ENCODE peak calls at places on chromosomes 6 and 20, in eight cellular contexts. S is mucosa of descending colon, A is OCI-LY7, R is spleen, Z is uterus, F is Peyer's patch, I is transverse colon, B is heart right ventricle. Y is an unnamed sample. For H3K4me1 and H3K9me3, the result is how much of the 10 kb centered on the place peaks cover.

GRCh38 chr6:151805286-151805840 is 2.1 kb upstream of the ESR1 start:
- DNase-seq in S (no peak), A (no peak), R (no peak), Z (peak), F (no peak), I (no peak), B (peak), Y (no peak)

GRCh38 chr6:90537027-90537426 is 49.8 kb downstream of the MAP3K7 start:
- DNase-seq in S (no peak), A (no peak), R (no peak), Z (no peak), F (no peak), I (no peak), B (no peak), Y (no peak)

GRCh38 chr20:51876511-51876910 is 74.2 kb upstream of the SALL4 start:
- DNase-seq in S (no peak), A (no peak), R (no peak), Z (no peak), F (no peak), I (no peak), B (no peak), Y (no peak)

GRCh38 chr6:24492475-24492874 is 2.3 kb upstream of the ALDH5A1 start:
- DNase-seq in S (peak), A (peak), R (no peak), Z (no peak), F (no peak), I (peak), B (no peak), Y (no peak)

GRCh38 chr6:153328194-153328593 is 197.1 kb upstream of the RGS17 start:
- DNase-seq in S (no peak), A (no peak), R (no peak), Z (no peak), F (no peak), I (no peak), B (no peak), Y (no peak)

GRCh38 chr6:100260584-100260983 is 204.1 kb downstream of the SIM1 start:
- DNase-seq in S (no peak), A (no peak), R (no peak), Z (no peak), F (no peak), I (no peak), B (no peak), Y (no peak)

GRCh38 chr6:170454512-170455285 is 98.4 kb downstream of the PSMB1 start:
- DNase-seq in S (no peak), A (no peak), R (peak), Z (no peak), F (no peak), I (no peak), B (peak), Y (no peak)

GRCh38 chr20:50197463-50197862 is 6.8 kb downstream of the CEBPB start:
- DNase-seq in S (no peak), A (no peak), R (no peak), Z (no peak), F (no peak), I (no peak), B (no peak), Y (no peak)

GRCh38 chr20:41308726-41309413 is 8.7 kb downstream of the ZHX3 start:
- DNase-seq in S (no peak), A (no peak), R (no peak), Z (no peak), F (no peak), I (no peak), B (no peak), Y (no peak)

GRCh38 chr6:129183681-129184216 is 300.8 kb downstream of the LAMA2 start:
- DNase-seq in S (no peak), A (no peak), R (no peak), Z (no peak), F (no peak), I (no peak), B (no peak), Y (no peak)

GRCh38 chr20:13765299-13765698 is 19.4 kb downstream of the ESF1 start:
- DNase-seq in S (no peak), A (no peak), R (no peak), Z (no peak), F (no peak), I (no peak), B (no peak), Y (no peak)

GRCh38 chr6:112153926-112154621 is 66.7 kb downstream of the FAM229B start:
- DNase-seq in S (no peak), A (no peak), R (no peak), Z (no peak), F (no peak), I (no peak), B (no peak), Y (no peak)

GRCh38 chr20:63114693-63115069 is 101.2 kb downstream of the YTHDF1 start:
- DNase-seq in S (peak), A (no peak), R (peak), Z (no peak), F (no peak), I (no peak), B (peak), Y (no peak)
- H3K4me1 ChIP-seq in S (under half), A (under half), R (under half), Z (under half), F (under half), I (under half), B (under half), Y (under half)

GRCh38 chr20:64766-65322 is 22.6 kb upstream of the DEFB125 start:
- DNase-seq in S (no peak), A (no peak), R (no peak), Z (no peak), F (no peak), I (no peak), B (no peak), Y (no peak)
- H3K9me3 ChIP-seq in S (under half), A (under half), R (under half), Z (under half), F (under half), I (under half), B (under half), Y (under half)

DNA sequence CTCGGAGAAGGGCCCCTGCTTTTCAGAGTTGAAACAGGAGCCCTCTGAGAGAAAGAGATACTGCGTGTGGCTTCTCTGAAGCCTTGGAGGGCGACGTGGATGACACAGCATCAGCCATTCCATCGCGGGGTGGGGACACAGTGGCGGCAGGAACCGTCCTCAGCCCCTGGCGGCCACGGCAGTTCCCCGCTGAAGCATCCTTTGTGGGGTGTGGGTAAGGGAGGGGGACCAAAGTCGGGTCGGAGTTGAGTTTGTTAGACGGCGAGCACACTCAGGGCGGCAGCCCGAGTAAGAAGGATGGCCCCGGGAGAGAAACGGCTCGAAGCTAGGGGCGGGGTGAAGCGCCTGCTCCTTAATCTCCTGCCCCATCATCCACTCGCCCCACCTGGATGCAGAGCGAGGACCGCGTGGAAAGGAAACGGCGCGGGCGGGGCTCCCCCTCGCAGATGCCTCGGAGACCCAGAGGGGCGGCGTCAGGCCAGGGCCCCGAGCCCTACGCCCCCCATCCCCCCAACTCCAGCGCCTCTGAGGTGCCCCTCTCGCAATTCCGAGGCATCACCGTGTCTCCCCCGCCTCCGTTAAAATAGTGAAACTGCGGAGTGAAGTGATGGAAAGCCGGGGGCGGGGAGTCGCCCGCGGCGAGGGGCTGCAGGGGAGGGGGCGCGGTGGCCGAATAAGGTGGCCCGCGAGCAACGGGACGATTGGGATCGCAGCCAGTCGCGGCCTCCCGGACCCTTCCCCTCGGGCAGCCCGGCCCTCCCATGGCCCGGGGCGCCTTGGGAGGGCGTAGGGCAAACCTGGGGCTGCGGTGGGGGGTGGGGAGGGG is 796 bp upstream of the RREB1 start:
- DNase-seq in S (peak), A (peak), R (peak), Z (peak), F (peak), I (peak), B (peak), Y (peak)
- TF ChIP-seq CTCF in S (no peak), A (no peak), R (peak), Z (peak), F (peak), I (peak), B (peak), Y (peak)

GRCh38 chr6:116374586-116374985 is 3.8 kb downstream of the DSE start:
- DNase-seq in S (no peak), A (no peak), R (no peak), Z (no peak), F (no peak), I (no peak), B (no peak), Y (no peak)
- H3K4me1 ChIP-seq in S (under half), A (under half), R (under half), Z (under half), F (under half), I (under half), B (under half), Y (under half)

GRCh38 chr6:22383016-22383415 is 86.2 kb upstream of the PRL start:
- DNase-seq in S (no peak), A (no peak), R (no peak), Z (no peak), F (no peak), I (no peak), B (no peak), Y (no peak)

GRCh38 chr6:22380236-22380635 is 83.4 kb upstream of the PRL start:
- DNase-seq in S (no peak), A (no peak), R (no peak), Z (no peak), F (no peak), I (no peak), B (no peak), Y (no peak)

GRCh38 chr6:22381810-22382512 is 85.1 kb upstream of the PRL start:
- DNase-seq in S (no peak), A (no peak), R (no peak), Z (no peak), F (no peak), I (no peak), B (no peak), Y (no peak)
- H3K9me3 ChIP-seq in S (under half), A (under half), R (under half), Z (under half), F (under half), I (under half), B (under half), Y (under half)

GRCh38 chr6:46486186-46486585 is 5.1 kb downstream of the RCAN2 start:
- DNase-seq in S (no peak), A (no peak), R (no peak), Z (no peak), F (no peak), I (no peak), B (no peak), Y (no peak)

GRCh38 chr6:46491201-46491788 is at the start of gene RCAN2:
- DNase-seq in S (peak), A (peak), R (peak), Z (peak), F (peak), I (peak), B (peak), Y (no peak)

GRCh38 chr6:46491789-46492547 is 719 bp upstream of the RCAN2 start:
- DNase-seq in S (peak), A (peak), R (peak), Z (peak), F (peak), I (peak), B (peak), Y (no peak)

DNA sequence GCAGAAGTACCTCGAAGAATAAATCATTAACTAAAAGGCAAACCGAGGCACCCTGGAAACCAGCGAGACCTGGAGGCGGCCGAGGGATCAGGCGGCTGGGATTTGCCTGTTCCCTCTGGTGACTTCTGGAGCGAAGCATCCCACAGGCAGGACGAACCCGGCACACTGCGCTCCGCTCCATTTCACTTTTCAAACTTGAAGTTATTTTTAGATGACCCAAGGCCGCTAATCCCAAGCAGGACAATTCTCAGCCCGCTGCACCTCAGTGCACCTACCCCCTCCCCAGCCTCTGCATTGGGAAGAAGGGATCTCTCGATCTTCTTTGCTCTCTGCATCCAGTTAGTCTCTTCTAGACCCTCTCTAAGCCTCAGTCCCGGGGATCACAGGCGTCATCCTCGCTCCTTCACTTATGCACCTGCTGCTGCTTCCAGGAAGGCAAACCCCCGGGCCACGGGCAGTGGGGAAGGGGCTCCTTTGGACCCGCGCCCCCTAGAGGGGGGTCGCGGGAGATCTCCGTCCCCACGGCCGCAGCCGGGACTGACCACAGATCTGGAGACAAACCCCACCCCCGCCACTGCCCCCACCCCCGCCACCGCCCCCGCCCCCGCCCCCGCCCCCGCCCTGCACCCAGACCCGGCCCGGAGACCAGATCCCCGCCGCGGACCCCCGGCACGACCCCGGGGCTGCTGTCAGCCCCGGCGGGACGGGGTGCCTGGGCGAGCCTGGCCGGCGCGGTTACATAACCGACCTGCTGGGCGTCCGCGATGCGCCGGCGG is 636 bp downstream of the RCAN2 start:
- DNase-seq in S (peak), A (peak), R (peak), Z (peak), F (no peak), I (peak), B (peak), Y (no peak)
- TF ChIP-seq CTCF in S (no peak), A (peak), R (no peak), Z (peak), F (no peak), I (no peak), B (peak), Y (no peak)

GRCh38 chr6:134379086-134379485 is 61.2 kb upstream of the SGK1 start:
- DNase-seq in S (peak), A (no peak), R (no peak), Z (no peak), F (peak), I (peak), B (no peak), Y (no peak)
- H3K4me1 ChIP-seq in S (under half), A (under half), R (under half), Z (under half), F (under half), I (under half), B (under half), Y (under half)

GRCh38 chr20:15835811-15836210 is 737.4 kb downstream of the KIF16B start:
- DNase-seq in S (no peak), A (no peak), R (no peak), Z (no peak), F (no peak), I (no peak), B (no peak), Y (no peak)

GRCh38 chr20:15837563-15837962 is 735.7 kb downstream of the KIF16B start:
- DNase-seq in S (no peak), A (no peak), R (no peak), Z (no peak), F (no peak), I (no peak), B (no peak), Y (no peak)

GRCh38 chr20:15832512-15832911 is 740.7 kb downstream of the KIF16B start:
- DNase-seq in S (no peak), A (no peak), R (no peak), Z (no peak), F (no peak), I (no peak), B (no peak), Y (no peak)

GRCh38 chr20:15836634-15837033 is 736.6 kb downstream of the KIF16B start:
- DNase-seq in S (no peak), A (no peak), R (no peak), Z (no peak), F (no peak), I (no peak), B (no peak), Y (no peak)

GRCh38 chr20:15834857-15835256 is 738.4 kb downstream of the KIF16B start:
- DNase-seq in S (no peak), A (no peak), R (no peak), Z (no peak), F (no peak), I (no peak), B (no peak), Y (no peak)
- H3K9me3 ChIP-seq in S (under half), A (under half), R (under half), Z (under half), F (under half), I (under half), B (under half), Y (under half)

GRCh38 chr6:167485186-167485978 is 160.5 kb downstream of the TTLL2 start:
- DNase-seq in S (no peak), A (no peak), R (no peak), Z (peak), F (peak), I (no peak), B (no peak), Y (no peak)
- TF ChIP-seq CTCF in S (no peak), A (peak), R (peak), Z (peak), F (no peak), I (peak), B (peak), Y (no peak)